ENCODE peak calls at places on chromosomes 2 and 18, in seven cellular contexts. L is Daoy, C is astrocyte of the spinal cord, P is OCI-M1, R is GM12865, K is psoas muscle, D is H9. B is an unnamed sample.

GRCh38 chr2:212712991-212713390 is 174.4 kb upstream of the ERBB4 start:
- DNase-seq in L (peak; percentile 34), C (no peak), P (no peak), R (no peak), K (no peak), D (no peak), B (no peak)

GRCh38 chr18:35876243-35876642 is 96.2 kb upstream of the RMP24 start:
- DNase-seq in L (no peak), C (no peak), P (no peak), R (no peak), K (no peak), D (no peak), B (no peak)

GRCh38 chr2:215531284-215531683 is 95.4 kb upstream of the FN1 start:
- DNase-seq in L (peak; percentile 66), C (peak; percentile 88), P (no peak), R (no peak), K (no peak), D (no peak), B (no peak)

GRCh38 chr2:75238670-75239330 is 39.5 kb upstream of the TACR1 start:
- DNase-seq in L (peak; percentile 22), C (peak; percentile 65), P (no peak), R (no peak), K (no peak), D (no peak), B (no peak)

GRCh38 chr18:23215294-23215693 is 80.0 kb downstream of the CABLES1 start:
- DNase-seq in L (no peak), C (no peak), P (no peak), R (no peak), K (no peak), D (no peak), B (no peak)

GRCh38 chr2:86825728-86826386 is 35.1 kb upstream of the CD8A start:
- DNase-seq in L (no peak), C (no peak), P (no peak), R (no peak), K (no peak), D (no peak), B (no peak)

GRCh38 chr18:67516432-67517223 is at the start of gene DSEL:
- DNase-seq in L (peak; percentile 84), C (peak; percentile 97), P (peak; percentile 95), R (peak; percentile 95), K (peak; percentile 98), D (peak; percentile 98), B (peak; percentile 96)

GRCh38 chr2:60862642-60863041 is 18.7 kb upstream of the REL start:
- DNase-seq in L (no peak), C (no peak), P (no peak), R (no peak), K (no peak), D (no peak), B (no peak)

GRCh38 chr18:22063077-22063476 is 106.3 kb upstream of the GATA6 start:
- DNase-seq in L (peak; percentile 40), C (no peak), P (no peak), R (no peak), K (no peak), D (no peak), B (no peak)

GRCh38 chr18:37534627-37535026 is 31.0 kb downstream of the CELF4 start:
- DNase-seq in L (no peak), C (no peak), P (no peak), R (peak; percentile 44), K (no peak), D (no peak), B (no peak)

GRCh38 chr2:160494243-160494642 is 636 bp upstream of the RBMS1 start:
- DNase-seq in L (peak; percentile 8), C (peak; percentile 33), P (no peak), R (no peak), K (no peak), D (no peak), B (no peak)

GRCh38 chr2:68185541-68186164 is 28.0 kb downstream of the PNO1 start:
- DNase-seq in L (peak; percentile 50), C (peak; percentile 25), P (peak; percentile 70), R (peak; percentile 83), K (peak; percentile 46), D (peak; percentile 62), B (peak; percentile 87)

GRCh38 chr18:22302152-22302551 is 115.6 kb downstream of the CTAGE1 start:
- DNase-seq in L (no peak), C (no peak), P (peak; percentile 99), R (no peak), K (no peak), D (no peak), B (no peak)

GRCh38 chr2:27356056-27356381 is 545 bp downstream of the GTF3C2 start:
- DNase-seq in L (peak; percentile 64), C (no peak), P (peak; percentile 92), R (no peak), K (peak; percentile 61), D (no peak), B (peak; percentile 75)

GRCh38 chr2:100520224-100520623 is 42.6 kb upstream of the PDCL3 start:
- DNase-seq in L (no peak), C (no peak), P (no peak), R (no peak), K (no peak), D (no peak), B (no peak)

GRCh38 chr2:157748371-157749132 is 119.9 kb upstream of the ACVR1C start:
- DNase-seq in L (no peak), C (peak; percentile 56), P (no peak), R (no peak), K (no peak), D (no peak), B (no peak)

GRCh38 chr2:209577376-209578357 is 153.8 kb downstream of the MAP2 start:
- DNase-seq in L (no peak), C (peak; percentile 28), P (peak; percentile 51), R (peak; percentile 5), K (no peak), D (no peak), B (peak; percentile 29)

GRCh38 chr18:58541789-58542425 is 87.0 kb downstream of the ALPK2 start:
- DNase-seq in L (peak; percentile 91), C (peak; percentile 99), P (peak; percentile 63), R (peak; percentile 93), K (no peak), D (no peak), B (no peak)

B was measured in GM23338.